ENCODE peak calls at places on chromosomes 1 and 21, in eight cellular contexts. K is GM12865; T is RPMI7951; G is IMR-90; U is CD8-positive, alpha-beta T cell; N is kidney glomerular epithelial cell; F is stimulated activated CD4-positive, alpha-beta T cell treated with anti-CD3 and anti-CD28 coated beads, Interleukin-2, amount 100 ng/mL, for 48 hours; E is PC-3. X is an unnamed sample.

GRCh38 chr1:12296623-12297022 is 66.8 kb downstream of the VPS13D start:
- DNase-seq in U (no peak), N (peak), E (peak), T (peak), F (no peak), G (peak), K (peak), X (no peak)

GRCh38 chr1:19483261-19483660 is 2.1 kb downstream of the CAPZB start:
- DNase-seq in K (peak), T (no peak), G (no peak), N (no peak), F (no peak), U (no peak), E (no peak), X (no peak)

GRCh38 chr1:44423706-44424546 is 18.9 kb downstream of the RNF220 start:
- DNase-seq in G (peak), F (no peak), K (no peak), U (no peak), T (peak), E (peak), N (peak), X (peak)

GRCh38 chr21:46322351-46323226 is 1.1 kb downstream of the C21orf58 start:
- DNase-seq in G (peak), K (peak), U (no peak), E (peak), F (peak), N (no peak), T (peak), X (no peak)

GRCh38 chr1:227894831-227895451 is 52.8 kb downstream of the WNT9A start:
- DNase-seq in U (no peak), G (no peak), T (peak), F (no peak), E (no peak), N (no peak), K (no peak), X (no peak)

GRCh38 chr1:50917128-50917795 is 42.8 kb downstream of the FAF1 start:
- DNase-seq in U (no peak), K (peak), F (no peak), N (no peak), E (no peak), T (no peak), G (no peak), X (no peak)

GRCh38 chr1:64743954-64744491 is 852 bp upstream of the RAVER2 start:
- DNase-seq in T (no peak), N (no peak), K (no peak), G (no peak), F (no peak), E (peak), U (no peak), X (no peak)

GRCh38 chr1:107750364-107750959 is 214.5 kb downstream of the VAV3 start:
- DNase-seq in N (peak), G (peak), E (peak), U (no peak), K (peak), T (peak), F (peak), X (peak)

GRCh38 chr1:82586473-82586872 is 785.7 kb downstream of the ADGRL2 start:
- DNase-seq in N (no peak), G (no peak), U (no peak), E (no peak), K (peak), T (no peak), F (no peak), X (no peak)

GRCh38 chr21:32414579-32415358 is 2.3 kb downstream of the EVA1C start:
- DNase-seq in E (peak), G (peak), K (no peak), N (peak), T (peak), U (no peak), F (no peak), X (peak)

GRCh38 chr1:228043281-228043845 is 36.6 kb downstream of the WNT3A start:
- DNase-seq in K (no peak), T (peak), G (peak), F (no peak), U (no peak), N (peak), E (peak), X (no peak)

GRCh38 chr1:36771222-36771621 is 263.1 kb downstream of the GRIK3 start:
- DNase-seq in E (no peak), N (no peak), U (no peak), K (no peak), F (no peak), G (no peak), T (no peak), X (no peak)

GRCh38 chr1:179817789-179818188 is 59.8 kb downstream of the TOR1AIP2 start:
- DNase-seq in G (peak), K (no peak), E (no peak), F (no peak), U (no peak), N (no peak), T (peak), X (no peak)

X was measured in HT-29.